ENCODE peak calls at places on chromosomes 5 and 9, in nine cellular contexts. One of them, this sample, is unnamed.

GRCh38 chr9:14165376-14166035 is 148.4 kb downstream of the NFIB start:
- DNase-seq in HFF-Myc: no peak
- DNase-seq in cardiac fibroblast: peak
- DNase-seq in fibroblast of pulmonary artery: peak
- DNase-seq in activated naive CD4-positive, alpha-beta T cell treated with Interleukin-2 at 50 U/mL for 16 hours: no peak
- DNase-seq in foreskin melanocyte: no peak
- DNase-seq in NCI-H1048: no peak
- DNase-seq in NCI-H1694 treated with DMSO at 0.1 percent for 48 hours: no peak
- DNase-seq in PC-3: no peak
- DNase-seq in this sample: no peak

GRCh38 chr9:109910616-109911568 is 130.9 kb downstream of the PALM2AKAP2 start:
- DNase-seq in NCI-H1048: no peak
- DNase-seq in activated naive CD4-positive, alpha-beta T cell treated with Interleukin-2 at 50 U/mL for 16 hours: no peak
- DNase-seq in PC-3: peak
- DNase-seq in foreskin melanocyte: no peak
- DNase-seq in fibroblast of pulmonary artery: peak
- DNase-seq in NCI-H1694 treated with DMSO at 0.1 percent for 48 hours: no peak
- DNase-seq in HFF-Myc: peak
- DNase-seq in cardiac fibroblast: peak
- DNase-seq in this sample: no peak

GRCh38 chr9:129069825-129070473 is 11.0 kb upstream of the DOLPP1 start:
- DNase-seq in NCI-H1048: no peak
- DNase-seq in NCI-H1694 treated with DMSO at 0.1 percent for 48 hours: no peak
- DNase-seq in foreskin melanocyte: no peak
- DNase-seq in cardiac fibroblast: no peak
- DNase-seq in activated naive CD4-positive, alpha-beta T cell treated with Interleukin-2 at 50 U/mL for 16 hours: no peak
- DNase-seq in HFF-Myc: no peak
- DNase-seq in PC-3: no peak
- DNase-seq in fibroblast of pulmonary artery: no peak
- DNase-seq in this sample: no peak

GRCh38 chr5:129345213-129345925 is 114.7 kb upstream of the ADAMTS19 start:
- DNase-seq in cardiac fibroblast: no peak
- DNase-seq in PC-3: no peak
- DNase-seq in activated naive CD4-positive, alpha-beta T cell treated with Interleukin-2 at 50 U/mL for 16 hours: no peak
- DNase-seq in HFF-Myc: no peak
- DNase-seq in NCI-H1694 treated with DMSO at 0.1 percent for 48 hours: no peak
- DNase-seq in NCI-H1048: no peak
- DNase-seq in fibroblast of pulmonary artery: no peak
- DNase-seq in foreskin melanocyte: no peak
- DNase-seq in this sample: no peak

GRCh38 chr5:150672237-150672883 is 11.3 kb downstream of the MYOZ3 start:
- DNase-seq in cardiac fibroblast: peak
- DNase-seq in foreskin melanocyte: no peak
- DNase-seq in NCI-H1048: no peak
- DNase-seq in PC-3: peak
- DNase-seq in activated naive CD4-positive, alpha-beta T cell treated with Interleukin-2 at 50 U/mL for 16 hours: peak
- DNase-seq in NCI-H1694 treated with DMSO at 0.1 percent for 48 hours: no peak
- DNase-seq in fibroblast of pulmonary artery: no peak
- DNase-seq in HFF-Myc: no peak
- DNase-seq in this sample: no peak

GRCh38 chr9:89463986-89464901 is 33.7 kb downstream of the SEMA4D start:
- DNase-seq in activated naive CD4-positive, alpha-beta T cell treated with Interleukin-2 at 50 U/mL for 16 hours: peak
- DNase-seq in PC-3: no peak
- DNase-seq in fibroblast of pulmonary artery: no peak
- DNase-seq in foreskin melanocyte: no peak
- DNase-seq in cardiac fibroblast: no peak
- DNase-seq in NCI-H1048: no peak
- DNase-seq in HFF-Myc: no peak
- DNase-seq in NCI-H1694 treated with DMSO at 0.1 percent for 48 hours: no peak
- DNase-seq in this sample: no peak

GRCh38 chr9:100428871-100429654 is 2.1 kb downstream of the MSANTD3 start:
- DNase-seq in activated naive CD4-positive, alpha-beta T cell treated with Interleukin-2 at 50 U/mL for 16 hours: no peak
- DNase-seq in cardiac fibroblast: peak
- DNase-seq in PC-3: peak
- DNase-seq in NCI-H1048: no peak
- DNase-seq in fibroblast of pulmonary artery: peak
- DNase-seq in foreskin melanocyte: peak
- DNase-seq in NCI-H1694 treated with DMSO at 0.1 percent for 48 hours: no peak
- DNase-seq in HFF-Myc: peak
- DNase-seq in this sample: peak

GRCh38 chr5:179258922-179259730 is 86.1 kb downstream of the ADAMTS2 start:
- DNase-seq in HFF-Myc: peak
- DNase-seq in NCI-H1048: no peak
- DNase-seq in foreskin melanocyte: no peak
- DNase-seq in fibroblast of pulmonary artery: peak
- DNase-seq in NCI-H1694 treated with DMSO at 0.1 percent for 48 hours: no peak
- DNase-seq in activated naive CD4-positive, alpha-beta T cell treated with Interleukin-2 at 50 U/mL for 16 hours: no peak
- DNase-seq in cardiac fibroblast: no peak
- DNase-seq in PC-3: no peak
- DNase-seq in this sample: no peak

GRCh38 chr9:88777498-88778312 is 213.6 kb upstream of the S1PR3 start:
- DNase-seq in PC-3: peak
- DNase-seq in HFF-Myc: no peak
- DNase-seq in NCI-H1048: no peak
- DNase-seq in activated naive CD4-positive, alpha-beta T cell treated with Interleukin-2 at 50 U/mL for 16 hours: no peak
- DNase-seq in cardiac fibroblast: peak
- DNase-seq in fibroblast of pulmonary artery: peak
- DNase-seq in NCI-H1694 treated with DMSO at 0.1 percent for 48 hours: no peak
- DNase-seq in foreskin melanocyte: no peak
- DNase-seq in this sample: peak

GRCh38 chr5:54944364-54944763 is 41.0 kb downstream of the ESM1 start:
- DNase-seq in fibroblast of pulmonary artery: peak
- DNase-seq in NCI-H1694 treated with DMSO at 0.1 percent for 48 hours: peak
- DNase-seq in PC-3: peak
- DNase-seq in HFF-Myc: peak
- DNase-seq in NCI-H1048: no peak
- DNase-seq in foreskin melanocyte: peak
- DNase-seq in activated naive CD4-positive, alpha-beta T cell treated with Interleukin-2 at 50 U/mL for 16 hours: peak
- DNase-seq in cardiac fibroblast: peak
- DNase-seq in this sample: no peak

GRCh38 chr5:137016783-137017324 is 482.3 kb downstream of the SPOCK1 start:
- DNase-seq in NCI-H1048: no peak
- DNase-seq in NCI-H1694 treated with DMSO at 0.1 percent for 48 hours: no peak
- DNase-seq in foreskin melanocyte: no peak
- DNase-seq in fibroblast of pulmonary artery: peak
- DNase-seq in cardiac fibroblast: no peak
- DNase-seq in HFF-Myc: no peak
- DNase-seq in activated naive CD4-positive, alpha-beta T cell treated with Interleukin-2 at 50 U/mL for 16 hours: no peak
- DNase-seq in PC-3: no peak
- DNase-seq in this sample: no peak

This sample was measured in G401.